ENCODE peak calls at places on chromosomes 6 and 20, in five cellular contexts. E, A, K, B and R are unnamed samples.

GRCh38 chr20:8244637-8245036 is 112.6 kb downstream of the PLCB1 start:
- DNase-seq in E (no peak), A (peak), K (no peak), B (no peak), R (no peak)

GRCh38 chr6:163287626-163288025 is 126.9 kb upstream of the QKI start:
- DNase-seq in E (no peak), A (no peak), K (no peak), B (no peak), R (no peak)

GRCh38 chr6:163438298-163438939 is 23.9 kb downstream of the QKI start:
- DNase-seq in E (no peak), A (no peak), K (no peak), B (no peak), R (no peak)

GRCh38 chr6:144574796-144575195 is 289.7 kb downstream of the UTRN start:
- DNase-seq in E (no peak), A (no peak), K (no peak), B (no peak), R (no peak)

GRCh38 chr20:62716198-62716940 is 7.7 kb downstream of the NTSR1 start:
- DNase-seq in E (no peak), A (no peak), K (no peak), B (no peak), R (no peak)

GRCh38 chr6:163513570-163514166 is 99.2 kb downstream of the QKI start:
- DNase-seq in E (no peak), A (no peak), K (no peak), B (no peak), R (no peak)

GRCh38 chr6:22886881-22887581 is 317.7 kb downstream of the HDGFL1 start:
- DNase-seq in E (peak), A (peak), K (no peak), B (no peak), R (no peak)

GRCh38 chr6:30238178-30238795 is 25.1 kb upstream of the TRIM26 start:
- DNase-seq in E (no peak), A (peak), K (no peak), B (peak), R (no peak)

GRCh38 chr6:41939091-41939847 is 2.3 kb downstream of the CCND3 start:
- DNase-seq in E (no peak), A (peak), K (peak), B (peak), R (no peak)

GRCh38 chr6:43883698-43884659 is 114.0 kb downstream of the VEGFA start:
- DNase-seq in E (peak), A (no peak), K (peak), B (no peak), R (no peak)

GRCh38 chr6:168120390-168121307 is 41.6 kb upstream of the FRMD1 start:
- DNase-seq in E (no peak), A (no peak), K (peak), B (no peak), R (peak)

GRCh38 chr6:52595000-52595795 is 18.3 kb upstream of the TRAM2 start:
- DNase-seq in E (peak), A (peak), K (peak), B (no peak), R (no peak)

GRCh38 chr6:136890986-136891385 is 31.1 kb upstream of the SLC35D3 start:
- DNase-seq in E (no peak), A (no peak), K (no peak), B (no peak), R (no peak)

GRCh38 chr6:49423817-49424216 is 39.2 kb downstream of the MMUT start:
- DNase-seq in E (no peak), A (peak), K (no peak), B (no peak), R (no peak)

GRCh38 chr6:157966597-157966977 is 15.1 kb upstream of the SYNJ2 start:
- DNase-seq in E (no peak), A (no peak), K (no peak), B (no peak), R (no peak)

GRCh38 chr6:108526739-108527174 is 34.0 kb upstream of the FOXO3 start:
- DNase-seq in E (no peak), A (peak), K (no peak), B (no peak), R (no peak)

GRCh38 chr20:57501461-57502330 is 23.2 kb downstream of the CTCFL start:
- DNase-seq in E (no peak), A (no peak), K (peak), B (no peak), R (no peak)

GRCh38 chr6:29419516-29419915 is 4.8 kb downstream of the OR12D1 start:
- DNase-seq in E (no peak), A (no peak), K (no peak), B (no peak), R (no peak)

GRCh38 chr20:49668181-49668877 is 45.3 kb downstream of the B4GALT5 start:
- DNase-seq in E (peak), A (no peak), K (no peak), B (no peak), R (no peak)

GRCh38 chr6:6746334-6746969 is 157.9 kb downstream of the LY86 start:
- DNase-seq in E (no peak), A (no peak), K (no peak), B (no peak), R (no peak)

GRCh38 chr6:69622230-69622629 is 174.6 kb downstream of the LMBRD1 start:
- DNase-seq in E (no peak), A (no peak), K (no peak), B (no peak), R (no peak)

GRCh38 chr6:44649365-44650025 is 262.0 kb downstream of the CDC5L start:
- DNase-seq in E (no peak), A (peak), K (no peak), B (no peak), R (no peak)

GRCh38 chr20:18639501-18639979 is 51.7 kb downstream of the DTD1 start:
- DNase-seq in E (no peak), A (no peak), K (no peak), B (no peak), R (no peak)

GRCh38 chr6:17710331-17710730 is 3.6 kb upstream of the NUP153 start:
- DNase-seq in E (no peak), A (peak), K (peak), B (no peak), R (no peak)

GRCh38 chr6:40353967-40354452 is 233.2 kb downstream of the LRFN2 start:
- DNase-seq in E (no peak), A (no peak), K (no peak), B (no peak), R (no peak)

GRCh38 chr6:1597924-1598323 is 11.8 kb upstream of the FOXC1 start:
- DNase-seq in E (no peak), A (peak), K (peak), B (no peak), R (no peak)

GRCh38 chr20:48052492-48052870 is 267.2 kb upstream of the SULF2 start:
- DNase-seq in E (no peak), A (peak), K (no peak), B (no peak), R (no peak)

GRCh38 chr6:38273325-38273724 is 366.4 kb downstream of the BTBD9 start:
- DNase-seq in E (no peak), A (peak), K (no peak), B (no peak), R (no peak)

GRCh38 chr6:40529040-40529439 is 58.1 kb downstream of the LRFN2 start:
- DNase-seq in E (no peak), A (no peak), K (no peak), B (no peak), R (no peak)

GRCh38 chr6:131167773-131168172 is 32.5 kb downstream of the AKAP7 start:
- DNase-seq in E (no peak), A (peak), K (no peak), B (no peak), R (no peak)

GRCh38 chr20:64205611-64206026 is 41.4 kb downstream of the MYT1 start:
- DNase-seq in E (no peak), A (no peak), K (no peak), B (no peak), R (no peak)

GRCh38 chr20:2305946-2306345 is 10.1 kb downstream of the TGM3 start:
- DNase-seq in E (no peak), A (no peak), K (no peak), B (no peak), R (no peak)

GRCh38 chr6:169095153-169095552 is 158.5 kb downstream of the THBS2 start:
- DNase-seq in E (no peak), A (no peak), K (no peak), B (no peak), R (no peak)

GRCh38 chr20:8216375-8217200 is 84.5 kb downstream of the PLCB1 start:
- DNase-seq in E (no peak), A (no peak), K (no peak), B (no peak), R (no peak)

GRCh38 chr6:34242252-34243130 is 5.8 kb downstream of the HMGA1 start:
- DNase-seq in E (no peak), A (no peak), K (peak), B (no peak), R (no peak)

GRCh38 chr6:88380618-88381288 is 214.6 kb upstream of the CNR1 start:
- DNase-seq in E (no peak), A (peak), K (no peak), B (no peak), R (no peak)

GRCh38 chr6:157107915-157108651 is 215.2 kb downstream of the TMEM242 start:
- DNase-seq in E (no peak), A (peak), K (peak), B (no peak), R (no peak)

GRCh38 chr20:62914970-62915457 is 11.3 kb downstream of the DIDO1 start:
- DNase-seq in E (no peak), A (peak), K (peak), B (peak), R (no peak)

GRCh38 chr6:90005048-90005827 is 111.0 kb downstream of the GJA10 start:
- DNase-seq in E (no peak), A (no peak), K (peak), B (no peak), R (no peak)

GRCh38 chr20:51680067-51680749 is 88.0 kb downstream of the ATP9A start:
- DNase-seq in E (no peak), A (no peak), K (no peak), B (no peak), R (no peak)

GRCh38 chr20:51679254-51679921 is 88.8 kb downstream of the ATP9A start:
- DNase-seq in E (no peak), A (no peak), K (no peak), B (no peak), R (no peak)

DNA sequence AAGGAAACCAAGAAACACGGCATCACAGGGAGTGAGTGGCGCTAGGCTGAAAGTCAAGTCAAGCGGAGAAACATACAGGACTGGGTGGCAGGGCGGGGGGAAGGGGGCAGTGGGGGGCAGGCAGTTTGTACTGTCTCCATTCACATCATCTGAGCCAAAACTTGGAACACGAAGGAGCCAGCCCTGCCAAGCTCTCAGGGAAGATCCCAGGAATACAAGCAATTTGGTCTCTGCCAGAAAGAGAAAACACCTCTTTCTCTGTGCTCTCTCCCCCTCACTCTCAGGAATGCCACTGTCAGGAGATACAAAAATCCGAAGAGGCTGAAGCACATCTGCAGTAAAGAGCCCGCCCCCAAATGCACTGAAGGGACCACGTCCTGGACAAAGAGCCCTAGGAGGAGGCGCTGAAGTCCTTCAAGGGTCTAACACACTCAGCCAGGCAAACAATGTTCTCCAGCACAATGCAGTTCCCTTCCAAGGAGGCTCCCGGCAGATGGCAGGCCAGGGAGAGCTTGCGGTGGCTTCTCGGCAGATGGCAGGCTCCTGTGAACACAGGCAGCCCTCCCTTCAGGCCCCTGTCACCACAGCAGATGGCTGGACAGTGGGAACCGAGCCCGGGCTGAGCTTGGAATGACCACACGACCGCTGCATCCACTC is 90.0 kb downstream of the ATP9A start:
- DNase-seq in E (no peak), A (peak), K (no peak), B (no peak), R (no peak)
- TF ChIP-seq CTCF in E (no peak), A (peak), K (no peak), B (no peak), R (peak)

GRCh38 chr6:161228096-161228495 is 45.8 kb downstream of the AGPAT4 start:
- DNase-seq in E (no peak), A (no peak), K (no peak), B (no peak), R (no peak)

GRCh38 chr6:161226005-161226964 is 47.6 kb downstream of the AGPAT4 start:
- DNase-seq in E (no peak), A (no peak), K (no peak), B (no peak), R (no peak)

GRCh38 chr6:161230339-161230738 is 43.5 kb downstream of the AGPAT4 start:
- DNase-seq in E (no peak), A (no peak), K (no peak), B (no peak), R (no peak)

GRCh38 chr6:161227004-161227950 is 46.6 kb downstream of the AGPAT4 start:
- DNase-seq in E (no peak), A (no peak), K (no peak), B (no peak), R (no peak)

GRCh38 chr6:161228911-161229591 is 44.8 kb downstream of the AGPAT4 start:
- DNase-seq in E (no peak), A (peak), K (peak), B (no peak), R (no peak)
- TF ChIP-seq CTCF in E (no peak), A (no peak), K (no peak), B (no peak), R (no peak)

GRCh38 chr6:159190460-159190859 is 21.3 kb downstream of the FNDC1 start:
- DNase-seq in E (no peak), A (no peak), K (no peak), B (no peak), R (no peak)

GRCh38 chr6:159196430-159196829 is 27.2 kb downstream of the FNDC1 start:
- DNase-seq in E (no peak), A (no peak), K (no peak), B (no peak), R (no peak)

GRCh38 chr6:159197251-159197650 is 28.1 kb downstream of the FNDC1 start:
- DNase-seq in E (no peak), A (no peak), K (no peak), B (no peak), R (no peak)

GRCh38 chr6:159193923-159194322 is 24.7 kb downstream of the FNDC1 start:
- DNase-seq in E (no peak), A (peak), K (no peak), B (no peak), R (no peak)
- TF ChIP-seq CTCF in E (no peak), A (no peak), K (no peak), B (no peak), R (no peak)

DNA sequence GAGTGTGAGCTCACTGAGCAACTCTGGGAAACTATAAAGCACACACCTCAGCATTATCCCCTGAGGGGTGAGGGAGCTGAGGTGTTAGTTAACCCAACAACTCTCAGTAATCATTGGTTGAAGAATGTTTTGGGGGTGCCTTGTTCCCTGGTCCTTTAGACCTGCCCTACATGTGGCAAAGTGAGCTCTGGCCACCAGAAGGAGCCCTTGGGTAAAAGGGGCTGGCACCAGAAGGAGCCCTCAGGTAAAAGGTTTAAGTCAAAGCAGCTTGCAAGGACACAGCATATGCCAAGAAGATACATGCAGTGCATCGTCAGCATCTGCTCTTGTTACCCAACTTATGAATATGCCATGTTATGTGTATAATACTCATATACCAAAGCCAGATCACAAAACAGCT is 1081.7 kb downstream of the KIF16B start:
- DNase-seq in E (no peak), A (no peak), K (no peak), B (peak), R (no peak)
- TF ChIP-seq CTCF in E (peak), A (no peak), K (no peak), B (peak), R (peak)

GRCh38 chr6:32046450-32047083 is 8.4 kb downstream of the CYP21A2 start:
- DNase-seq in E (no peak), A (peak), K (peak), B (no peak), R (no peak)
- TF ChIP-seq CTCF in E (no peak), A (no peak), K (no peak), B (no peak), R (peak)